ENCODE peak calls at places on chromosomes 7 and 10, in four cellular contexts. R is H1, Q is prostate gland, K is neural progenitor cell. L is an unnamed sample. For H3K9me3, the result is how much of the 10 kb centered on the place peaks cover.

GRCh38 chr7:46814516-46815250 is 767.2 kb downstream of the TNS3 start:
- DNase-seq in R (no peak), Q (no peak), K (no peak), L (no peak)

GRCh38 chr7:50349963-50350944 is 45.7 kb downstream of the IKZF1 start:
- DNase-seq in R (no peak), Q (no peak), K (no peak), L (no peak)

GRCh38 chr10:79380125-79380917 is 33.1 kb downstream of the PPIF start:
- DNase-seq in R (no peak), Q (no peak), K (no peak), L (peak)

GRCh38 chr10:44383749-44384600 is 922 bp downstream of the CXCL12 start:
- DNase-seq in R (peak), Q (no peak), K (peak), L (peak)

GRCh38 chr7:24713039-24713793 is 44.0 kb downstream of the GSDME start:
- DNase-seq in R (peak), Q (no peak), K (no peak), L (no peak)

GRCh38 chr7:83614112-83614511 is 34.8 kb downstream of the SEMA3E start:
- DNase-seq in R (no peak), Q (no peak), K (no peak), L (no peak)

GRCh38 chr7:1083729-1084657 is 3.9 kb upstream of the GPER1 start:
- DNase-seq in R (no peak), Q (peak), K (no peak), L (peak)

GRCh38 chr10:85874208-85874607 is 492.4 kb downstream of the GRID1 start:
- DNase-seq in R (no peak), Q (no peak), K (no peak), L (no peak)

GRCh38 chr7:82319674-82320118 is 123.9 kb downstream of the CACNA2D1 start:
- DNase-seq in R (no peak), Q (peak), K (peak), L (peak)

GRCh38 chr7:78299088-78299487 is 500.5 kb downstream of the PHTF2 start:
- DNase-seq in R (no peak), Q (no peak), K (no peak), L (no peak)

GRCh38 chr10:17607603-17608332 is 9.4 kb downstream of the HACD1 start:
- DNase-seq in R (no peak), Q (no peak), K (peak), L (no peak)

GRCh38 chr10:117339569-117339968 is 35.7 kb downstream of the PDZD8 start:
- DNase-seq in R (no peak), Q (no peak), K (no peak), L (no peak)

GRCh38 chr10:86958831-86959736 is 685 bp downstream of the SNCG start:
- DNase-seq in R (peak), Q (no peak), K (no peak), L (peak)

GRCh38 chr10:85036661-85037060 is 708.3 kb downstream of the CCSER2 start:
- DNase-seq in R (no peak), Q (no peak), K (no peak), L (no peak)

GRCh38 chr7:100693312-100694195 is 496 bp downstream of the GIGYF1 start:
- DNase-seq in R (no peak), Q (no peak), K (peak), L (no peak)

DNA sequence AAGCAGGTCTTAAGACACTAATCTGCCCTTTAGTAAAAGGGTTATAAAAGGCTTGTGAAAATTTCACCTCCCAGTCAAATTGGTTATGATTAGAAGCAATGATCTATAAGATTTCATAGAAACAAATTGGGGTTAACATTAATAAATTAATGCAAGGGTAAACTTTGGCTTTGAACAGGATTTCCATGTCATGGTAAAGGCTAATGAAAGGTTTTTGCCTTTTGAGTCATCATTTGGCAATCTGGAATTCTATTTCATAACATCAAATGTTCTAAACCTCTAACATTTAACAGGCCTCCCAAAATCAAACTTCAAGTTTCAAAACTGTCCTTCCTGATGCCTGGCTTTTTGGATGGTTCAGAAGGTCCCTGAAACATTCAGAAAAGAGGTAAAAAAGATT is 62.4 kb downstream of the COA1 start:
- DNase-seq in R (no peak), Q (no peak), K (no peak), L (no peak)
- H3K9me3 ChIP-seq in R (under half), Q (under half), K (under half), L (under half)

DNA sequence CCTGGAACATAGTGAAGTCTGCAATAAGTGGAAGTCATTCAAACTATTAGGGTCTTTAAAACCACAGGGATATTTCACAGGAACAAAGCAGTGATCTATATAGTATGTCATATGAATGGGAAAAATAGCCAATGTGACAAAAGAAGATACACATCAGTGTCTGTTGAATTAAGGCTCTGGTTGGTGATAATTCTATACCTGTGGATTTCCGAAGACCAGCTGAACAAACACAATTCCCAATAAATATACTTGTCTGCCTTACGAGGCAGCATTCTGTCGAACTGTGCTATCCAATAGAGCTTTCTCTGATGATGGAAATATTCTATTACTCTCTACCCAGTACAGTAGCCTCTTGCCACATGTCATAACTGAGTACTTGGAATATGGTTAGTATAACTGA is 55.9 kb upstream of the CAV2 start:
- DNase-seq in R (no peak), Q (no peak), K (no peak), L (no peak)
- H3K4me3 ChIP-seq in R (no peak), Q (no peak), K (no peak), L (no peak)

GRCh38 chr7:26474596-26474995 is 182.9 kb downstream of the SNX10 start:
- DNase-seq in R (no peak), Q (no peak), K (no peak), L (no peak)
- H3K27ac ChIP-seq in R (no peak), Q (no peak), K (no peak), L (no peak)

DNA sequence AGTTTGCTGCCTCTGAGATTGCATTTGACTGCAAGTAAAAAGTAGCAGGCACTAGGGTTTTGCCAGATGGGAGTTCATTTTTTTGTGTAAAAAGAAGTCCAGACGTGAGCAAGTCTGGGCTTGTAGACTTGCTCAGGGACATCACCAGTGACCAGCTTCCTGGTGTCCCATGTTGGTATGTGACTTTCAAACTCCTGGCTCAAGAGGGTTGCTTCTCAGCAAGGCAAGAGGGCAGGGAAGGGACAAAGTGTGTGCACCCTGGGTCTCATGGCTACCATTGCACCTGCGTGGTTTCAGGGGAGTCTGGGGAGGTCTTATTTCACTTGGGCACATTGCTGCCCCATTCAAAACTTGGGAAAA is 79.3 kb upstream of the ZNF716 start:
- DNase-seq in R (no peak), Q (no peak), K (no peak), L (no peak)
- H3K9me3 ChIP-seq in R (half or more), Q (under half), K (under half), L (under half)